ENCODE peak calls at places on chromosome 13, in four cellular contexts. Q, L, K and C are unnamed samples.

GRCh38 chr13:52845334-52845761 is 3.1 kb downstream of the PCDH8 start:
- DNase-seq in Q (no peak), L (no peak), K (no peak), C (no peak)

GRCh38 chr13:113976711-113977684 is 3.1 kb upstream of the C13orf46 start:
- DNase-seq in Q (no peak), L (no peak), K (peak; percentile 76), C (no peak)

GRCh38 chr13:42875448-42876269 is 94.3 kb downstream of the FAM216B start:
- DNase-seq in Q (no peak), L (no peak), K (peak; percentile 61), C (no peak)

GRCh38 chr13:110570886-110571285 is 9.4 kb upstream of the RAB20 start:
- DNase-seq in Q (no peak), L (no peak), K (no peak), C (no peak)

GRCh38 chr13:111242585-111242984 is 77.9 kb upstream of the TEX29 start:
- DNase-seq in Q (no peak), L (no peak), K (no peak), C (no peak)

GRCh38 chr13:65808061-65808460 is 1422.1 kb downstream of the PCDH9 start:
- DNase-seq in Q (no peak), L (no peak), K (peak; percentile 38), C (no peak)

GRCh38 chr13:50129923-50130685 is 114.9 kb downstream of the KCNRG start:
- DNase-seq in Q (no peak), L (peak; percentile 24), K (peak; percentile 49), C (no peak)

GRCh38 chr13:31001647-31002046 is 69.2 kb downstream of the TEX26 start:
- DNase-seq in Q (no peak), L (no peak), K (peak; percentile 58), C (no peak)

GRCh38 chr13:24036115-24036514 is 124.4 kb upstream of the SPATA13 start:
- DNase-seq in Q (no peak), L (no peak), K (peak; percentile 84), C (no peak)

GRCh38 chr13:30422056-30422914 is at the start of gene UBE2L5:
- DNase-seq in Q (peak; percentile 40), L (peak; percentile 67), K (peak; percentile 77), C (peak; percentile 78)

GRCh38 chr13:35925669-35926068 is 205.5 kb downstream of the DCLK1 start:
- DNase-seq in Q (no peak), L (no peak), K (no peak), C (no peak)

GRCh38 chr13:84651288-84651687 is 769.0 kb upstream of the SLITRK1 start:
- DNase-seq in Q (no peak), L (no peak), K (peak; percentile 81), C (no peak)

GRCh38 chr13:87128006-87128405 is 543.2 kb upstream of the SLITRK5 start:
- DNase-seq in Q (no peak), L (no peak), K (peak; percentile 61), C (no peak)

GRCh38 chr13:64855506-64855905 is 2374.6 kb downstream of the PCDH9 start:
- DNase-seq in Q (no peak), L (no peak), K (peak; percentile 14), C (no peak)

GRCh38 chr13:69603144-69603853 is 504.3 kb upstream of the ATXN8OS start:
- DNase-seq in Q (no peak), L (no peak), K (no peak), C (no peak)

GRCh38 chr13:42495256-42495655 is 78.7 kb upstream of the TNFSF11 start:
- DNase-seq in Q (no peak), L (no peak), K (peak; percentile 67), C (no peak)

GRCh38 chr13:32254416-32254815 is 60.7 kb downstream of the ZAR1L start:
- DNase-seq in Q (no peak), L (no peak), K (peak; percentile 48), C (no peak)

GRCh38 chr13:46334008-46334407 is 53.0 kb downstream of the RUBCNL start:
- DNase-seq in Q (no peak), L (no peak), K (no peak), C (no peak)

GRCh38 chr13:46595136-46595917 is 42.4 kb downstream of the LRCH1 start:
- DNase-seq in Q (no peak), L (no peak), K (peak; percentile 53), C (no peak)

GRCh38 chr13:29918845-29919244 is 68.4 kb upstream of the UBL3 start:
- DNase-seq in Q (no peak), L (no peak), K (peak; percentile 86), C (no peak)

GRCh38 chr13:44141213-44141724 is 232.4 kb upstream of the SERP2 start:
- DNase-seq in Q (no peak), L (peak; percentile 6), K (peak; percentile 35), C (no peak)

GRCh38 chr13:48624858-48625257 is 28.9 kb upstream of the CYSLTR2 start:
- DNase-seq in Q (no peak), L (no peak), K (peak; percentile 20), C (no peak)

GRCh38 chr13:46964789-46965527 is 68.1 kb upstream of the HTR2A start:
- DNase-seq in Q (no peak), L (no peak), K (peak; percentile 66), C (no peak)

GRCh38 chr13:66558511-66558910 is 671.6 kb downstream of the PCDH9 start:
- DNase-seq in Q (no peak), L (no peak), K (peak; percentile 11), C (no peak)

GRCh38 chr13:90448466-90449037 is 898.9 kb upstream of the MIR17HG start:
- DNase-seq in Q (no peak), L (no peak), K (no peak), C (no peak)